ENCODE peak calls at places on chromosomes 3 and 15, in six cellular contexts. L is ascending aorta, D is lower lobe of right lung, O is HL-60, N is sigmoid colon, X is GM23338. R is an unnamed sample.

GRCh38 chr3:141235661-141236171 is 4.1 kb downstream of the PXYLP1 start:
- DNase-seq in L (no peak), D (no peak), O (no peak), N (no peak), X (peak; percentile 44), R (no peak)

GRCh38 chr3:47012342-47013230 is 33.1 kb downstream of the NBEAL2 start:
- DNase-seq in L (no peak), D (no peak), O (no peak), N (no peak), X (no peak), R (no peak)

GRCh38 chr15:100809151-100809550 is 70.5 kb upstream of the ALDH1A3 start:
- DNase-seq in L (no peak), D (no peak), O (no peak), N (no peak), X (no peak), R (no peak)

GRCh38 chr3:36969085-36969484 is 23.8 kb downstream of the EPM2AIP1 start:
- DNase-seq in L (no peak), D (no peak), O (no peak), N (no peak), X (no peak), R (no peak)

GRCh38 chr15:99466701-99467337 is 99.0 kb upstream of the MEF2A start:
- DNase-seq in L (no peak), D (no peak), O (no peak), N (no peak), X (no peak), R (no peak)

GRCh38 chr3:48553886-48554845 is 2.4 kb downstream of the PFKFB4 start:
- DNase-seq in L (no peak), D (no peak), O (no peak), N (no peak), X (no peak), R (no peak)

GRCh38 chr3:71541313-71541712 is 42.2 kb downstream of the FOXP1 start:
- DNase-seq in L (no peak), D (no peak), O (no peak), N (no peak), X (no peak), R (no peak)

GRCh38 chr3:46673151-46674030 is 20.1 kb downstream of the ALS2CL start:
- DNase-seq in L (no peak), D (peak; percentile 30), O (no peak), N (peak; percentile 30), X (no peak), R (peak; percentile 52)

GRCh38 chr3:169879013-169879412 is 9.3 kb upstream of the LRRC31 start:
- DNase-seq in L (no peak), D (no peak), O (no peak), N (no peak), X (no peak), R (no peak)

GRCh38 chr3:129502641-129503386 is 25.6 kb upstream of the RHO start:
- DNase-seq in L (no peak), D (no peak), O (no peak), N (no peak), X (no peak), R (no peak)

GRCh38 chr3:159165972-159166371 is 364.1 kb downstream of the MFSD1 start:
- DNase-seq in L (no peak), D (no peak), O (no peak), N (no peak), X (no peak), R (no peak)

GRCh38 chr15:30954674-30955073 is 36.8 kb downstream of the MTMR10 start:
- DNase-seq in L (no peak), D (no peak), O (no peak), N (no peak), X (no peak), R (no peak)

GRCh38 chr3:169668081-169668956 is 4.8 kb upstream of the MECOM start:
- DNase-seq in L (no peak), D (peak; percentile 68), O (peak; percentile 32), N (no peak), X (peak; percentile 68), R (peak; percentile 79)

GRCh38 chr3:65548848-65549625 is 489.7 kb downstream of the MAGI1 start:
- DNase-seq in L (no peak), D (peak; percentile 38), O (no peak), N (peak; percentile 79), X (peak; percentile 79), R (no peak)

GRCh38 chr3:179098388-179099077 is 26.9 kb upstream of the ZMAT3 start:
- DNase-seq in L (no peak), D (no peak), O (no peak), N (no peak), X (no peak), R (no peak)

GRCh38 chr3:58176827-58177489 is 33.8 kb downstream of the DNASE1L3 start:
- DNase-seq in L (no peak), D (no peak), O (no peak), N (no peak), X (no peak), R (no peak)

GRCh38 chr3:113241292-113242033 is 30.1 kb downstream of the BOC start:
- DNase-seq in L (no peak), D (no peak), O (no peak), N (no peak), X (peak; percentile 83), R (no peak)

GRCh38 chr3:57793737-57794187 is 37.7 kb downstream of the SLMAP start:
- DNase-seq in L (no peak), D (no peak), O (no peak), N (no peak), X (no peak), R (no peak)

GRCh38 chr3:64038252-64038651 is 15.0 kb upstream of the PSMD6 start:
- DNase-seq in L (no peak), D (no peak), O (no peak), N (no peak), X (no peak), R (no peak)

GRCh38 chr3:183038764-183039163 is 58.4 kb upstream of the DCUN1D1 start:
- DNase-seq in L (no peak), D (no peak), O (no peak), N (no peak), X (no peak), R (no peak)

GRCh38 chr3:48594431-48595049 is 589 bp downstream of the COL7A1 start:
- DNase-seq in L (no peak), D (no peak), O (no peak), N (no peak), X (peak; percentile 68), R (no peak)

GRCh38 chr3:183629546-183630301 is 5.7 kb upstream of the KLHL24 start:
- DNase-seq in L (no peak), D (peak; percentile 71), O (no peak), N (no peak), X (peak; percentile 21), R (no peak)

GRCh38 chr3:62228467-62228866 is 144.9 kb downstream of the FEZF2 start:
- DNase-seq in L (no peak), D (no peak), O (no peak), N (no peak), X (no peak), R (no peak)

GRCh38 chr15:84992157-84992940 is 10.7 kb downstream of the PDE8A start:
- DNase-seq in L (no peak), D (no peak), O (no peak), N (no peak), X (no peak), R (no peak)

GRCh38 chr3:100606894-100607512 is 2.4 kb upstream of the ADGRG7 start:
- DNase-seq in L (no peak), D (no peak), O (no peak), N (no peak), X (no peak), R (no peak)

GRCh38 chr15:25674948-25675347 is 188.2 kb downstream of the ATP10A start:
- DNase-seq in L (peak; percentile 61), D (no peak), O (no peak), N (peak; percentile 91), X (no peak), R (peak; percentile 48)

GRCh38 chr3:137121704-137122314 is 164.0 kb downstream of the IL20RB start:
- DNase-seq in L (no peak), D (no peak), O (peak; percentile 48), N (no peak), X (peak; percentile 84), R (no peak)
- TF ChIP-seq CTCF in L (no peak), D (peak; percentile 43), O (peak; percentile 56), N (no peak), X (peak; percentile 82), R (peak; percentile 49)

DNA sequence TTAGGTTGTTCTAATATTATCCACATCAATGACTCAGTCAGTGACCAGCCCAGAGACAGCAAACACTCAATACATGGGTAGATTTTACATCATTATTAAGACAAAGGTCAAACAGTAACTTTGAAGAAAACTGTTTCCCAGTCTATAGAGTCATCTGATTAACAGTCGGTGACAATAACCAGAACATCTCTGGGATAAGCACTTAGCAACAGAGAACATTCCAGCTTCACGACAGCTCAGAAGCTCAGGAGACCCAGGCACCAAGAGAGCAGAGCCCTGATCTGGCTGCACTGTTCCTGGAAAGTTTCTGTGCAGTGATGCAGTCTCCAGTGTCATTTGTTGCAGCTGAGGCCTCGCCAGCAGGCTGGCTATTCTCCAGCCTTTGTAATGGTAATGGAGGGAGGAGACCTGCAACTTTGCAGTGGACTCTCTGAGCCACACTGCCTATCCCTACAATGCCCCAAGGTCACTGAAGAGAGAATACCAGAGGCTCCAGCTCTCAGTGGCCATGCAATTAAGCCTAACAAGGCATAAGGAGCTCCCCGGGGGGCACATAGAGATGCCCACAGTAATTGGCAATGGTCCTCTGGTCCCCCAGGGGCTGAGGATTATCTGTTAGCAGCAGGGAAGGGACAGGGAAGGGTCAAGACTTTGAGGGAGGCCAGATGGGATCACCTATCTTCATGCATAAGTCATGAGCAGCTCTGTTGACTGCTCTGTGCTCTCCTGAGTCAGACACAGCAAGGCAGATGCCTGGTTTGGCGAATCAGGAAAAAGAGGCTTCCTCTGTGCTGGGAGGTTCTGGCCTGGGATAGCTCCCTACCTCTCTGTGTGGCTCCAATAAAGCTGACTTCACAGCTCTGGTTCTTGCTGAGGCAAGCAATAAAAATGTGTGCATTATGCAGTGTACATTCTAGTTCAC is 163.6 kb downstream of the CTNNB1 start:
- DNase-seq in L (no peak), D (no peak), O (no peak), N (no peak), X (peak; percentile 69), R (no peak)
- H3K4me3 ChIP-seq in L (no peak overlapping the region), D (no peak overlapping the region), O (no peak overlapping the region), N (no peak overlapping the region), X (peak overlapping the region; percentile 15), R (no peak overlapping the region)

GRCh38 chr3:6680119-6680806 is 180.7 kb upstream of the GRM7 start:
- DNase-seq in L (no peak), D (no peak), O (no peak), N (no peak), X (no peak), R (no peak)

GRCh38 chr3:6679510-6679909 is 181.4 kb upstream of the GRM7 start:
- DNase-seq in L (no peak), D (no peak), O (no peak), N (no peak), X (no peak), R (no peak)
- H3K27ac ChIP-seq in L (no peak overlapping the region), D (no peak overlapping the region), O (no peak overlapping the region), N (no peak overlapping the region), X (no peak overlapping the region), R (no peak overlapping the region)

GRCh38 chr3:175893566-175893965 is 1034.4 kb downstream of the NAALADL2 start:
- DNase-seq in L (no peak), D (no peak), O (no peak), N (no peak), X (no peak), R (no peak)

GRCh38 chr3:175885196-175885766 is 1026.1 kb downstream of the NAALADL2 start:
- DNase-seq in L (no peak), D (no peak), O (no peak), N (no peak), X (no peak), R (no peak)

GRCh38 chr3:175895731-175896130 is 1036.6 kb downstream of the NAALADL2 start:
- DNase-seq in L (no peak), D (no peak), O (no peak), N (no peak), X (no peak), R (no peak)

GRCh38 chr3:175890056-175890455 is 1030.9 kb downstream of the NAALADL2 start:
- DNase-seq in L (no peak), D (no peak), O (no peak), N (no peak), X (no peak), R (no peak)
- TF ChIP-seq CTCF in L (no peak), D (no peak), O (no peak), N (no peak), X (no peak), R (no peak)

R was measured in upper lobe of right lung.